ENCODE peak calls at places on chromosomes 16 and 17, in ten cellular contexts. Z is body of pancreas; B is stimulated activated CD8-positive, alpha-beta memory T cell treated with anti-CD3 and anti-CD28 coated beads, Interleukin-4, amount 100 ng/mL, for 4 hours; Y is AG09309; A is CD8-positive, alpha-beta T cell; K is gastrocnemius medialis; S is stimulated activated naive CD8-positive, alpha-beta T cell treated with anti-CD3 and anti-CD28 coated beads, Interleukin-15, amount 100 ng/mL, for 72 hours; E is EL; W is naive thymus-derived CD4-positive, alpha-beta T cell; P is A172. C is an unnamed sample.

GRCh38 chr16:73196670-73197069 is 148.7 kb upstream of the ZFHX3 start:
- DNase-seq in S (peak), E (peak), Z (peak), K (peak), A (no peak), B (no peak), W (peak), P (peak), Y (no peak), C (peak)

GRCh38 chr17:27268394-27269085 is 25.4 kb upstream of the WSB1 start:
- DNase-seq in A (no peak), W (no peak), Y (no peak), S (no peak), K (no peak), E (no peak), Z (no peak), B (no peak), P (no peak), C (no peak)

GRCh38 chr16:85445779-85446222 is 167.3 kb upstream of the GSE1 start:
- DNase-seq in W (no peak), B (no peak), K (no peak), Y (no peak), Z (peak), S (no peak), E (no peak), P (no peak), A (no peak), C (no peak)

GRCh38 chr16:57534881-57535658 is 1.3 kb downstream of the CCDC102A start:
- DNase-seq in P (no peak), Z (peak), K (peak), Y (no peak), B (no peak), A (no peak), E (no peak), S (peak), W (no peak), C (no peak)

GRCh38 chr17:45136846-45137560 is 1.5 kb downstream of the ACBD4 start:
- DNase-seq in E (no peak), Y (no peak), P (no peak), K (no peak), A (no peak), B (no peak), S (no peak), Z (no peak), W (no peak), C (peak)

GRCh38 chr16:31134091-31134571 is 1.4 kb downstream of the PRSS8 start:
- DNase-seq in W (no peak), E (no peak), Z (peak), Y (no peak), S (no peak), A (no peak), B (no peak), K (no peak), P (no peak), C (no peak)

GRCh38 chr16:11994187-11995119 is 17.9 kb downstream of the SNX29 start:
- DNase-seq in B (no peak), E (peak), S (no peak), Z (no peak), A (no peak), W (no peak), Y (no peak), K (peak), P (peak), C (peak)

GRCh38 chr16:64751906-64752305 is 370.0 kb downstream of the CDH11 start:
- DNase-seq in P (peak), E (peak), Y (peak), S (no peak), B (no peak), A (no peak), K (no peak), W (no peak), Z (no peak), C (no peak)

GRCh38 chr16:67419931-67420330 is 3.7 kb upstream of the ZDHHC1 start:
- DNase-seq in A (no peak), Z (no peak), E (no peak), Y (no peak), K (no peak), S (no peak), B (no peak), P (no peak), W (no peak), C (no peak)

GRCh38 chr16:79272141-79272577 is 328.4 kb downstream of the MAF start:
- DNase-seq in A (peak), P (no peak), Z (no peak), B (no peak), S (peak), Y (no peak), E (no peak), W (peak), K (no peak), C (no peak)

GRCh38 chr17:60169921-60170817 is 20.4 kb downstream of the CA4 start:
- DNase-seq in S (peak), B (no peak), A (no peak), Y (peak), Z (no peak), K (no peak), P (peak), W (peak), E (peak), C (peak)

GRCh38 chr16:27445502-27446175 is 43.7 kb downstream of the IL21R start:
- DNase-seq in P (no peak), W (no peak), S (no peak), B (no peak), K (no peak), Y (no peak), E (no peak), A (no peak), Z (no peak), C (no peak)